ENCODE peak calls at places on chromosomes 5 and 9, in seven cellular contexts. U, W, Z, J, S, M and X are unnamed samples.

GRCh38 chr9:89428901-89429890 is 68.7 kb downstream of the SEMA4D start:
- DNase-seq in U (peak; percentile 49), W (no peak), Z (peak; percentile 36), J (peak; percentile 91), S (no peak), M (peak; percentile 42), X (peak; percentile 31)

GRCh38 chr5:95217351-95217750 is 67.5 kb downstream of the MCTP1 start:
- DNase-seq in U (no peak), W (no peak), Z (no peak), J (no peak), S (no peak), M (no peak), X (no peak)

GRCh38 chr5:132525299-132525724 is 18.0 kb downstream of the IL5 start:
- DNase-seq in U (no peak), W (no peak), Z (no peak), J (peak; percentile 69), S (no peak), M (no peak), X (no peak)

GRCh38 chr5:172282277-172283019 is 1.1 kb downstream of the UBTD2 start:
- DNase-seq in U (no peak), W (peak; percentile 38), Z (no peak), J (peak; percentile 11), S (no peak), M (no peak), X (no peak)

GRCh38 chr9:130371196-130371966 is 73.4 kb upstream of the ASS1 start:
- DNase-seq in U (no peak), W (peak; percentile 22), Z (no peak), J (no peak), S (no peak), M (no peak), X (no peak)

GRCh38 chr5:138595396-138595795 is 20.2 kb upstream of the HSPA9 start:
- DNase-seq in U (no peak), W (no peak), Z (no peak), J (no peak), S (no peak), M (no peak), X (no peak)

GRCh38 chr5:147613359-147613758 is 103.5 kb upstream of the DPYSL3 start:
- DNase-seq in U (no peak), W (peak; percentile 67), Z (no peak), J (no peak), S (no peak), M (no peak), X (no peak)

GRCh38 chr9:108297025-108297424 is 558.8 kb downstream of the ACTL7B start:
- DNase-seq in U (peak; percentile 13), W (peak; percentile 86), Z (peak; percentile 50), J (no peak), S (no peak), M (no peak), X (no peak)

GRCh38 chr9:89881431-89881830 is 276.6 kb downstream of the GADD45G start:
- DNase-seq in U (no peak), W (no peak), Z (no peak), J (no peak), S (no peak), M (no peak), X (peak; percentile 1)

GRCh38 chr9:106322741-106323140 is 540.2 kb upstream of the ZNF462 start:
- DNase-seq in U (no peak), W (no peak), Z (no peak), J (no peak), S (no peak), M (no peak), X (peak; percentile 10)

GRCh38 chr9:113988385-113988784 is 89.7 kb downstream of the AMBP start:
- DNase-seq in U (no peak), W (no peak), Z (no peak), J (no peak), S (no peak), M (no peak), X (no peak)

GRCh38 chr5:160262151-160262550 is 32.8 kb downstream of the FABP6 start:
- DNase-seq in U (no peak), W (no peak), Z (no peak), J (no peak), S (peak; percentile 75), M (no peak), X (peak; percentile 7)

GRCh38 chr5:159105318-159106053 is 5.8 kb upstream of the EBF1 start:
- DNase-seq in U (no peak), W (no peak), Z (no peak), J (no peak), S (no peak), M (no peak), X (no peak)

GRCh38 chr9:129583308-129584038 is 37.4 kb downstream of the C9orf50 start:
- DNase-seq in U (no peak), W (peak; percentile 58), Z (no peak), J (no peak), S (no peak), M (no peak), X (no peak)

GRCh38 chr9:7408845-7409244 is 390.7 kb downstream of the DMAC1 start:
- DNase-seq in U (no peak), W (no peak), Z (no peak), J (no peak), S (no peak), M (no peak), X (no peak)

GRCh38 chr9:132116583-132116982 is 36.9 kb upstream of the MED27 start:
- DNase-seq in U (no peak), W (no peak), Z (no peak), J (no peak), S (no peak), M (no peak), X (no peak)

GRCh38 chr9:35814841-35815543 is at the start of gene HINT2:
- DNase-seq in U (peak; percentile 99), W (peak; percentile 99), Z (peak; percentile 96), J (peak; percentile 98), S (peak; percentile 95), M (peak; percentile 95), X (peak; percentile 99)

GRCh38 chr5:107705390-107706014 is 34.8 kb upstream of the EFNA5 start:
- DNase-seq in U (no peak), W (peak; percentile 47), Z (no peak), J (no peak), S (no peak), M (no peak), X (peak; percentile 72)

GRCh38 chr5:175094461-175094860 is 349.5 kb downstream of the DRD1 start:
- DNase-seq in U (no peak), W (no peak), Z (no peak), J (no peak), S (no peak), M (no peak), X (no peak)

GRCh38 chr9:12697719-12698118 is 4.5 kb downstream of the TYRP1 start:
- DNase-seq in U (no peak), W (no peak), Z (no peak), J (no peak), S (no peak), M (no peak), X (no peak)

GRCh38 chr9:32384002-32384363 is 460 bp upstream of the ACO1 start:
- DNase-seq in U (no peak), W (no peak), Z (no peak), J (no peak), S (no peak), M (no peak), X (no peak)

GRCh38 chr5:53874409-53874808 is 314.0 kb downstream of the NDUFS4 start:
- DNase-seq in U (no peak), W (no peak), Z (no peak), J (peak; percentile 5), S (peak; percentile 12), M (no peak), X (peak; percentile 16)

GRCh38 chr5:132704875-132705274 is 31.1 kb downstream of the IL4 start:
- DNase-seq in U (no peak), W (peak; percentile 49), Z (no peak), J (no peak), S (no peak), M (no peak), X (no peak)

GRCh38 chr5:3031733-3032378 is 280.4 kb upstream of the IRX2 start:
- DNase-seq in U (no peak), W (no peak), Z (no peak), J (no peak), S (no peak), M (no peak), X (no peak)

GRCh38 chr5:170078458-170078857 is 27.2 kb upstream of the FOXI1 start:
- DNase-seq in U (no peak), W (no peak), Z (no peak), J (no peak), S (no peak), M (no peak), X (no peak)

GRCh38 chr9:134834217-134834956 is 46.2 kb upstream of the FCN2 start:
- DNase-seq in U (no peak), W (no peak), Z (no peak), J (no peak), S (no peak), M (no peak), X (no peak)

GRCh38 chr9:13728121-13728520 is 448.6 kb upstream of the MPDZ start:
- DNase-seq in U (no peak), W (no peak), Z (peak; percentile 84), J (no peak), S (no peak), M (no peak), X (no peak)

GRCh38 chr5:137923856-137924255 is 34.6 kb downstream of the PKD2L2 start:
- DNase-seq in U (no peak), W (peak; percentile 42), Z (no peak), J (no peak), S (no peak), M (no peak), X (no peak)

GRCh38 chr5:35803221-35803651 is 53.5 kb upstream of the IL7R start:
- DNase-seq in U (peak; percentile 26), W (peak; percentile 73), Z (no peak), J (peak; percentile 70), S (peak; percentile 71), M (no peak), X (no peak)

GRCh38 chr5:98556707-98557106 is 216.8 kb upstream of the RGMB start:
- DNase-seq in U (no peak), W (no peak), Z (no peak), J (no peak), S (no peak), M (no peak), X (no peak)

GRCh38 chr9:135941288-135941995 is 19.7 kb downstream of the UBAC1 start:
- DNase-seq in U (no peak), W (no peak), Z (peak; percentile 28), J (no peak), S (no peak), M (no peak), X (no peak)
- H3K4me1 ChIP-seq in U (no peaks in the 10 kb centered on the region), W (no peaks in the 10 kb centered on the region), Z (peaks cover 17% of the 10 kb centered on the region), J (no peaks in the 10 kb centered on the region), S (no peaks in the 10 kb centered on the region), M (no peaks in the 10 kb centered on the region), X (no peaks in the 10 kb centered on the region)

GRCh38 chr5:134006119-134006514 is 1.3 kb upstream of the VDAC1 start:
- DNase-seq in U (peak; percentile 38), W (no peak), Z (no peak), J (no peak), S (no peak), M (no peak), X (no peak)
- H3K4me3 ChIP-seq in U (no peak overlapping the region), W (peak overlapping the region; percentile 88), Z (peak overlapping the region; percentile 90), J (no peak overlapping the region), S (no peak overlapping the region), M (no peak overlapping the region), X (no peak overlapping the region)

GRCh38 chr9:38043931-38044623 is 24.9 kb downstream of the SHB start:
- DNase-seq in U (no peak), W (no peak), Z (no peak), J (no peak), S (no peak), M (no peak), X (no peak)
- H3K4me1 ChIP-seq in U (peaks cover 27% of the 10 kb centered on the region), W (peaks cover 34% of the 10 kb centered on the region), Z (peaks cover 44% of the 10 kb centered on the region), J (no peaks in the 10 kb centered on the region), S (peaks cover 55% of the 10 kb centered on the region), M (no peaks in the 10 kb centered on the region), X (peaks cover 24% of the 10 kb centered on the region)

GRCh38 chr9:69014013-69014412 is at the start of gene PRKACG:
- DNase-seq in U (no peak), W (no peak), Z (no peak), J (no peak), S (no peak), M (no peak), X (no peak)
- H3K4me3 ChIP-seq in U (no peak within 1 kb of the TSS), W (no peak within 1 kb of the TSS), Z (no peak within 1 kb of the TSS), J (no peak within 1 kb of the TSS), S (no peak within 1 kb of the TSS), M (no peak within 1 kb of the TSS), X (no peak within 1 kb of the TSS)